ENCODE peak calls at places on chromosomes 13 and 19, in four cellular contexts. F is 8988T, G is RWPE1, A is EL. O is an unnamed sample.

GRCh38 chr19:1446713-1447564 is 3.0 kb upstream of the APC2 start:
- DNase-seq in A (no peak), F (peak), G (no peak), O (no peak)

GRCh38 chr19:56294557-56294956 is 20.1 kb downstream of the ZSCAN5A start:
- DNase-seq in A (peak), F (no peak), G (peak), O (peak)

GRCh38 chr19:1503089-1503924 is 9.5 kb downstream of the ADAMTSL5 start:
- DNase-seq in F (no peak), G (no peak), A (peak), O (no peak)

GRCh38 chr19:38425810-38426466 is at the start of gene RASGRP4:
- DNase-seq in G (no peak), F (no peak), A (no peak), O (no peak)

GRCh38 chr13:90402613-90403012 is 944.9 kb upstream of the MIR17HG start:
- DNase-seq in A (no peak), G (no peak), F (no peak), O (no peak)

GRCh38 chr19:1780272-1780957 is 27.1 kb downstream of the ONECUT3 start:
- DNase-seq in F (no peak), G (no peak), A (peak), O (peak)

GRCh38 chr13:21584973-21585592 is 18.9 kb downstream of the MICU2 start:
- DNase-seq in G (no peak), F (no peak), A (no peak), O (no peak)

GRCh38 chr13:44230071-44230470 is 143.6 kb upstream of the SERP2 start:
- DNase-seq in F (no peak), A (no peak), G (no peak), O (no peak)

GRCh38 chr13:73940098-73940497 is 194.1 kb downstream of the KLF12 start:
- DNase-seq in A (no peak), G (no peak), F (no peak), O (no peak)

GRCh38 chr13:41652735-41653361 is 195.5 kb downstream of the RGCC start:
- DNase-seq in G (peak), F (no peak), A (peak), O (no peak)

GRCh38 chr13:110305949-110306339 is 1.0 kb downstream of the COL4A1 start:
- DNase-seq in A (peak), G (no peak), F (no peak), O (no peak)

GRCh38 chr13:42272776-42273175 is 824 bp downstream of the AKAP11 start:
- DNase-seq in G (no peak), F (no peak), A (no peak), O (peak)

GRCh38 chr19:31092189-31092753 is 257.0 kb downstream of the TSHZ3 start:
- DNase-seq in A (no peak), F (no peak), G (no peak), O (no peak)

O was measured in foreskin keratinocyte.